ENCODE peak calls at places on chromosomes 2 and 18, in six cellular contexts. One of them, this sample, is unnamed. For H3K27me3 and H3K9me3, the result is how much of the 10 kb centered on the place peaks cover.

GRCh38 chr2:47336259-47337238 is 66.4 kb upstream of the MSH2 start:
- DNase-seq in adrenal gland: peak
- DNase-seq in neuronal stem cell: no peak
- DNase-seq in mammary epithelial cell: no peak
- DNase-seq in AG04450: no peak
- DNase-seq in esophagus squamous epithelium: no peak
- DNase-seq in this sample: peak

GRCh38 chr2:216221806-216222205 is 112.7 kb downstream of the XRCC5 start:
- DNase-seq in mammary epithelial cell: peak
- DNase-seq in AG04450: no peak
- DNase-seq in esophagus squamous epithelium: no peak
- DNase-seq in adrenal gland: no peak
- DNase-seq in neuronal stem cell: no peak
- DNase-seq in this sample: peak

GRCh38 chr18:26549103-26549485 is 741 bp upstream of the KCTD1 start:
- DNase-seq in mammary epithelial cell: peak
- DNase-seq in neuronal stem cell: peak
- DNase-seq in esophagus squamous epithelium: no peak
- DNase-seq in AG04450: no peak
- DNase-seq in adrenal gland: no peak
- DNase-seq in this sample: peak

GRCh38 chr2:28958689-28959088 is 22.4 kb upstream of the TOGARAM2 start:
- DNase-seq in mammary epithelial cell: peak
- DNase-seq in esophagus squamous epithelium: no peak
- DNase-seq in AG04450: peak
- DNase-seq in adrenal gland: peak
- DNase-seq in neuronal stem cell: peak
- DNase-seq in this sample: peak

GRCh38 chr2:105143467-105144127 is 97.9 kb upstream of the GPR45 start:
- DNase-seq in AG04450: no peak
- DNase-seq in neuronal stem cell: peak
- DNase-seq in esophagus squamous epithelium: no peak
- DNase-seq in adrenal gland: no peak
- DNase-seq in mammary epithelial cell: peak
- DNase-seq in this sample: peak

GRCh38 chr18:22817844-22818243 is 115.3 kb upstream of the RBBP8 start:
- DNase-seq in AG04450: no peak
- DNase-seq in neuronal stem cell: no peak
- DNase-seq in esophagus squamous epithelium: no peak
- DNase-seq in adrenal gland: no peak
- DNase-seq in mammary epithelial cell: peak
- DNase-seq in this sample: peak

GRCh38 chr2:119389615-119390306 is 23.0 kb downstream of the DBI start:
- DNase-seq in esophagus squamous epithelium: no peak
- DNase-seq in adrenal gland: peak
- DNase-seq in AG04450: no peak
- DNase-seq in neuronal stem cell: no peak
- DNase-seq in mammary epithelial cell: peak
- DNase-seq in this sample: peak

GRCh38 chr18:50879302-50880107 is 587 bp downstream of the ME2 start:
- DNase-seq in esophagus squamous epithelium: no peak
- DNase-seq in neuronal stem cell: peak
- DNase-seq in adrenal gland: peak
- DNase-seq in mammary epithelial cell: peak
- DNase-seq in AG04450: no peak
- DNase-seq in this sample: peak

GRCh38 chr2:64342195-64343099 is 111.5 kb upstream of the LGALSL start:
- DNase-seq in esophagus squamous epithelium: no peak
- DNase-seq in neuronal stem cell: no peak
- DNase-seq in AG04450: no peak
- DNase-seq in adrenal gland: no peak
- DNase-seq in mammary epithelial cell: peak
- DNase-seq in this sample: no peak

GRCh38 chr18:29184654-29185053 is 1007.7 kb upstream of the CDH2 start:
- DNase-seq in esophagus squamous epithelium: no peak
- DNase-seq in AG04450: no peak
- DNase-seq in adrenal gland: no peak
- DNase-seq in mammary epithelial cell: peak
- DNase-seq in neuronal stem cell: no peak
- DNase-seq in this sample: no peak

GRCh38 chr2:151030663-151031230 is 230.9 kb downstream of the RBM43 start:
- DNase-seq in adrenal gland: no peak
- DNase-seq in mammary epithelial cell: no peak
- DNase-seq in AG04450: no peak
- DNase-seq in neuronal stem cell: no peak
- DNase-seq in esophagus squamous epithelium: no peak
- DNase-seq in this sample: no peak

GRCh38 chr2:237729681-237730475 is 68.7 kb upstream of the RBM44 start:
- DNase-seq in adrenal gland: no peak
- DNase-seq in mammary epithelial cell: no peak
- DNase-seq in esophagus squamous epithelium: no peak
- DNase-seq in neuronal stem cell: no peak
- DNase-seq in AG04450: no peak
- DNase-seq in this sample: no peak

GRCh38 chr2:206062724-206063123 is 23.2 kb downstream of the INO80D start:
- DNase-seq in neuronal stem cell: no peak
- DNase-seq in adrenal gland: no peak
- DNase-seq in mammary epithelial cell: no peak
- DNase-seq in esophagus squamous epithelium: no peak
- DNase-seq in AG04450: no peak
- DNase-seq in this sample: no peak

GRCh38 chr18:39701839-39702238 is 2136.2 kb upstream of the CELF4 start:
- DNase-seq in neuronal stem cell: no peak
- DNase-seq in AG04450: no peak
- DNase-seq in esophagus squamous epithelium: no peak
- DNase-seq in mammary epithelial cell: peak
- DNase-seq in adrenal gland: no peak
- DNase-seq in this sample: no peak

GRCh38 chr2:200173691-200174090 is 132.8 kb upstream of the SPATS2L start:
- DNase-seq in mammary epithelial cell: no peak
- DNase-seq in AG04450: no peak
- DNase-seq in esophagus squamous epithelium: no peak
- DNase-seq in adrenal gland: no peak
- DNase-seq in neuronal stem cell: no peak
- DNase-seq in this sample: no peak

GRCh38 chr2:98825858-98826257 is 94.9 kb upstream of the MGAT4A start:
- DNase-seq in mammary epithelial cell: no peak
- DNase-seq in adrenal gland: no peak
- DNase-seq in AG04450: no peak
- DNase-seq in esophagus squamous epithelium: no peak
- DNase-seq in neuronal stem cell: no peak
- DNase-seq in this sample: no peak

GRCh38 chr2:240624950-240625621 is at the start of gene GPR35:
- DNase-seq in mammary epithelial cell: peak
- DNase-seq in neuronal stem cell: no peak
- DNase-seq in esophagus squamous epithelium: no peak
- DNase-seq in adrenal gland: peak
- DNase-seq in AG04450: no peak
- DNase-seq in this sample: no peak

GRCh38 chr2:48755473-48755872 is at the start of gene LHCGR:
- DNase-seq in neuronal stem cell: no peak
- DNase-seq in adrenal gland: no peak
- DNase-seq in esophagus squamous epithelium: no peak
- DNase-seq in AG04450: no peak
- DNase-seq in mammary epithelial cell: no peak
- DNase-seq in this sample: peak

GRCh38 chr2:232482301-232483238 is 5.1 kb downstream of the ECEL1 start:
- DNase-seq in mammary epithelial cell: no peak
- DNase-seq in AG04450: no peak
- DNase-seq in esophagus squamous epithelium: no peak
- DNase-seq in neuronal stem cell: no peak
- DNase-seq in adrenal gland: no peak
- DNase-seq in this sample: no peak

GRCh38 chr2:55111570-55112228 is 61.4 kb upstream of the RTN4 start:
- DNase-seq in AG04450: peak
- DNase-seq in adrenal gland: peak
- DNase-seq in neuronal stem cell: no peak
- DNase-seq in esophagus squamous epithelium: no peak
- DNase-seq in mammary epithelial cell: no peak
- DNase-seq in this sample: peak

GRCh38 chr2:219327719-219328118 is 4.8 kb downstream of the RESP18 start:
- DNase-seq in AG04450: no peak
- DNase-seq in mammary epithelial cell: no peak
- DNase-seq in neuronal stem cell: no peak
- DNase-seq in adrenal gland: no peak
- DNase-seq in esophagus squamous epithelium: no peak
- DNase-seq in this sample: no peak
- H3K27me3 ChIP-seq in AG04450: half or more
- H3K27me3 ChIP-seq in mammary epithelial cell: under half
- H3K27me3 ChIP-seq in neuronal stem cell: under half
- H3K27me3 ChIP-seq in adrenal gland: under half
- H3K27me3 ChIP-seq in esophagus squamous epithelium: under half
- H3K27me3 ChIP-seq in this sample: under half

DNA sequence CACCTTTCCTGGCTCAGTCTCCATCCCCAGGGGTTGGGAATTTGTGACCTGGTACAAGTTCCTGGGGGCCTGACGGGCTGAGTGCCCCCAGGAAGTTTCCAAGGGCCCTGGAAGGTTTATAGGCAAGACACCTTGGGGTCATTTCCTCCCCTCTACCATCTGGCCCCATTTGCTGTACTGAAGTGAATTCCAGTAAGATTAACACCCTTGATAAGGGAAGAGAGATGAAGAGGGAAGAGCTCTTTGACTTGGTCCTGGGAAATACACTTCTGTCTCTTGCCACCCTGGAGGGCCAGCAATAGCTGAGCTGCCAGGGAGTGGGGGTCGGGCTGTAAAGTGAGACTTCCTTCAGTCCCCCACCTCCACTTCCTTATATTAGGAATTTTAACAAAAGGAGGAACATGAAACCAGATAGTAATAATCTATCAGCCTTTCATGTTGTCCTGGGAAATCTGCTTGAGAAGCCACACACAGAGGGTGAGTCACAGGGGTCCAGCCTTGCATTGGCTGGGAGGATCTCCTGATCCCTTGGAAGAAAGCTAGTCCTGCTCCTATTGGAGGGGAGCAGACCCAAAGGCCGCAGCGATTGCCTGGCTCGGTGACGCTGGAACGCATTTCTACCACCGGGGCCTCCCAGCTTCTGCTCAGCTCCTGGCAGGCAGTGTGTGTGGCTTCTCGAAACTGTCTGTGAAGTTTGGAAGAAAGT is 87.4 kb downstream of the ACAA2 start:
- DNase-seq in esophagus squamous epithelium: no peak
- DNase-seq in AG04450: peak
- DNase-seq in adrenal gland: peak
- DNase-seq in neuronal stem cell: peak
- DNase-seq in mammary epithelial cell: peak
- DNase-seq in this sample: peak
- H3K4me3 ChIP-seq in esophagus squamous epithelium: no peak
- H3K4me3 ChIP-seq in AG04450: no peak
- H3K4me3 ChIP-seq in adrenal gland: no peak
- H3K4me3 ChIP-seq in neuronal stem cell: no peak
- H3K4me3 ChIP-seq in mammary epithelial cell: no peak
- H3K4me3 ChIP-seq in this sample: no peak

GRCh38 chr18:79935098-79935480 is 16.4 kb downstream of the SLC66A2 start:
- DNase-seq in adrenal gland: peak
- DNase-seq in esophagus squamous epithelium: no peak
- DNase-seq in AG04450: no peak
- DNase-seq in neuronal stem cell: no peak
- DNase-seq in mammary epithelial cell: no peak
- DNase-seq in this sample: no peak
- H3K9me3 ChIP-seq in adrenal gland: under half
- H3K9me3 ChIP-seq in esophagus squamous epithelium: under half
- H3K9me3 ChIP-seq in AG04450: under half
- H3K9me3 ChIP-seq in neuronal stem cell: under half
- H3K9me3 ChIP-seq in mammary epithelial cell: under half
- H3K9me3 ChIP-seq in this sample: under half

DNA sequence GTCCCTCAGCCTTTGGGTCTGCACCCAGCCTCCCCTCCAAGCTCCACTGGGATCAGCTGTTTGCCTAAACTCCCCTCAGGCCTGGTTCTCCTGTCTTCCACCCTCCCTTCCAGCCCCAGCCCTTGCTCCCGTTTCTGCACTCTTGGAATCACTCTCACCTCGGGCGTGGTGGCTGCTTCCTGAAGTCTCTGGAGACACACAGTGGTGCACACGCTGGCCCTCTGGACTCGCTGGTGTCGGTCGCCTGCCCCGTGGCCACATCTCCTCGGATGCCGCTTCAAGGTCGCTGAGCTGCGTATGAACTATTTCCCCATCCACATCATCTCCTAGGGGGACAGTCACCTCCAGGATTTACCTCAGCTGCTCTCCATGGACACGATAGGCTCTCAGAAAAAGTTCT is 46.3 kb downstream of the PSMG2 start:
- DNase-seq in mammary epithelial cell: no peak
- DNase-seq in neuronal stem cell: no peak
- DNase-seq in adrenal gland: no peak
- DNase-seq in AG04450: no peak
- DNase-seq in esophagus squamous epithelium: no peak
- DNase-seq in this sample: no peak
- H3K27me3 ChIP-seq in mammary epithelial cell: under half
- H3K27me3 ChIP-seq in neuronal stem cell: under half
- H3K27me3 ChIP-seq in adrenal gland: under half
- H3K27me3 ChIP-seq in AG04450: under half
- H3K27me3 ChIP-seq in esophagus squamous epithelium: under half
- H3K27me3 ChIP-seq in this sample: under half

This sample was measured in MG63.